ENCODE peak calls at places on chromosomes 7 and 10, in seven cellular contexts. One of them, this sample, is unnamed.

GRCh38 chr7:42219447-42219846 is 17.6 kb downstream of the GLI3 start:
- DNase-seq in LHCN-M2: no peak
- DNase-seq in amygdala: no peak
- DNase-seq in stimulated activated CD4-positive, alpha-beta T cell treated with anti-CD3 and anti-CD28 coated beads, Interleukin-12 subunit alpha, Interleukin-12 subunit beta, amount 100 ng/mL, for 4 hours: no peak
- DNase-seq in NCI-H1092 treated with DMSO at 0.1 percent for 48 hours: no peak
- DNase-seq in AG09319: no peak
- DNase-seq in hepatic stellate cell: no peak
- DNase-seq in this sample: no peak

GRCh38 chr7:39749177-39749576 is 125.8 kb downstream of the RALA start:
- DNase-seq in LHCN-M2: peak
- DNase-seq in amygdala: no peak
- DNase-seq in stimulated activated CD4-positive, alpha-beta T cell treated with anti-CD3 and anti-CD28 coated beads, Interleukin-12 subunit alpha, Interleukin-12 subunit beta, amount 100 ng/mL, for 4 hours: no peak
- DNase-seq in NCI-H1092 treated with DMSO at 0.1 percent for 48 hours: no peak
- DNase-seq in AG09319: no peak
- DNase-seq in hepatic stellate cell: peak
- DNase-seq in this sample: peak

GRCh38 chr7:74094224-74095095 is 10.9 kb downstream of the LIMK1 start:
- DNase-seq in LHCN-M2: peak
- DNase-seq in amygdala: no peak
- DNase-seq in stimulated activated CD4-positive, alpha-beta T cell treated with anti-CD3 and anti-CD28 coated beads, Interleukin-12 subunit alpha, Interleukin-12 subunit beta, amount 100 ng/mL, for 4 hours: peak
- DNase-seq in NCI-H1092 treated with DMSO at 0.1 percent for 48 hours: no peak
- DNase-seq in AG09319: peak
- DNase-seq in hepatic stellate cell: peak
- DNase-seq in this sample: peak

GRCh38 chr7:100411101-100411500 is 17.4 kb downstream of the ZCWPW1 start:
- DNase-seq in LHCN-M2: no peak
- DNase-seq in amygdala: no peak
- DNase-seq in stimulated activated CD4-positive, alpha-beta T cell treated with anti-CD3 and anti-CD28 coated beads, Interleukin-12 subunit alpha, Interleukin-12 subunit beta, amount 100 ng/mL, for 4 hours: no peak
- DNase-seq in NCI-H1092 treated with DMSO at 0.1 percent for 48 hours: no peak
- DNase-seq in AG09319: no peak
- DNase-seq in hepatic stellate cell: no peak
- DNase-seq in this sample: no peak

GRCh38 chr10:17585001-17585400 is 32.2 kb downstream of the HACD1 start:
- DNase-seq in LHCN-M2: no peak
- DNase-seq in amygdala: no peak
- DNase-seq in stimulated activated CD4-positive, alpha-beta T cell treated with anti-CD3 and anti-CD28 coated beads, Interleukin-12 subunit alpha, Interleukin-12 subunit beta, amount 100 ng/mL, for 4 hours: no peak
- DNase-seq in NCI-H1092 treated with DMSO at 0.1 percent for 48 hours: no peak
- DNase-seq in AG09319: no peak
- DNase-seq in hepatic stellate cell: no peak
- DNase-seq in this sample: no peak

GRCh38 chr10:35259769-35260397 is 76.4 kb upstream of the CCNY start:
- DNase-seq in LHCN-M2: peak
- DNase-seq in amygdala: no peak
- DNase-seq in stimulated activated CD4-positive, alpha-beta T cell treated with anti-CD3 and anti-CD28 coated beads, Interleukin-12 subunit alpha, Interleukin-12 subunit beta, amount 100 ng/mL, for 4 hours: no peak
- DNase-seq in NCI-H1092 treated with DMSO at 0.1 percent for 48 hours: no peak
- DNase-seq in AG09319: peak
- DNase-seq in hepatic stellate cell: peak
- DNase-seq in this sample: peak

GRCh38 chr10:30791197-30791611 is 161.7 kb upstream of the LYZL2 start:
- DNase-seq in LHCN-M2: no peak
- DNase-seq in amygdala: no peak
- DNase-seq in stimulated activated CD4-positive, alpha-beta T cell treated with anti-CD3 and anti-CD28 coated beads, Interleukin-12 subunit alpha, Interleukin-12 subunit beta, amount 100 ng/mL, for 4 hours: no peak
- DNase-seq in NCI-H1092 treated with DMSO at 0.1 percent for 48 hours: no peak
- DNase-seq in AG09319: no peak
- DNase-seq in hepatic stellate cell: no peak
- DNase-seq in this sample: no peak

GRCh38 chr10:59830601-59831259 is 75.6 kb downstream of the CCDC6 start:
- DNase-seq in LHCN-M2: peak
- DNase-seq in amygdala: no peak
- DNase-seq in stimulated activated CD4-positive, alpha-beta T cell treated with anti-CD3 and anti-CD28 coated beads, Interleukin-12 subunit alpha, Interleukin-12 subunit beta, amount 100 ng/mL, for 4 hours: no peak
- DNase-seq in NCI-H1092 treated with DMSO at 0.1 percent for 48 hours: peak
- DNase-seq in AG09319: no peak
- DNase-seq in hepatic stellate cell: peak
- DNase-seq in this sample: peak

GRCh38 chr10:61900829-61901783 is at the start of gene ARID5B:
- DNase-seq in LHCN-M2: peak
- DNase-seq in amygdala: peak
- DNase-seq in stimulated activated CD4-positive, alpha-beta T cell treated with anti-CD3 and anti-CD28 coated beads, Interleukin-12 subunit alpha, Interleukin-12 subunit beta, amount 100 ng/mL, for 4 hours: peak
- DNase-seq in NCI-H1092 treated with DMSO at 0.1 percent for 48 hours: peak
- DNase-seq in AG09319: no peak
- DNase-seq in hepatic stellate cell: peak
- DNase-seq in this sample: no peak

GRCh38 chr7:1042161-1042833 is 2.0 kb upstream of the GPR146 start:
- DNase-seq in LHCN-M2: no peak
- DNase-seq in amygdala: no peak
- DNase-seq in stimulated activated CD4-positive, alpha-beta T cell treated with anti-CD3 and anti-CD28 coated beads, Interleukin-12 subunit alpha, Interleukin-12 subunit beta, amount 100 ng/mL, for 4 hours: no peak
- DNase-seq in NCI-H1092 treated with DMSO at 0.1 percent for 48 hours: no peak
- DNase-seq in AG09319: no peak
- DNase-seq in hepatic stellate cell: no peak
- DNase-seq in this sample: no peak

GRCh38 chr7:12157517-12157916 is 53.6 kb upstream of the TMEM106B start:
- DNase-seq in LHCN-M2: no peak
- DNase-seq in amygdala: no peak
- DNase-seq in stimulated activated CD4-positive, alpha-beta T cell treated with anti-CD3 and anti-CD28 coated beads, Interleukin-12 subunit alpha, Interleukin-12 subunit beta, amount 100 ng/mL, for 4 hours: no peak
- DNase-seq in NCI-H1092 treated with DMSO at 0.1 percent for 48 hours: no peak
- DNase-seq in AG09319: no peak
- DNase-seq in hepatic stellate cell: no peak
- DNase-seq in this sample: no peak

GRCh38 chr7:15057272-15057671 is 154.7 kb upstream of the DGKB start:
- DNase-seq in LHCN-M2: no peak
- DNase-seq in amygdala: no peak
- DNase-seq in stimulated activated CD4-positive, alpha-beta T cell treated with anti-CD3 and anti-CD28 coated beads, Interleukin-12 subunit alpha, Interleukin-12 subunit beta, amount 100 ng/mL, for 4 hours: no peak
- DNase-seq in NCI-H1092 treated with DMSO at 0.1 percent for 48 hours: no peak
- DNase-seq in AG09319: no peak
- DNase-seq in hepatic stellate cell: no peak
- DNase-seq in this sample: no peak

GRCh38 chr10:126373137-126373536 is 15.1 kb downstream of the ADAM12 start:
- DNase-seq in LHCN-M2: peak
- DNase-seq in amygdala: no peak
- DNase-seq in stimulated activated CD4-positive, alpha-beta T cell treated with anti-CD3 and anti-CD28 coated beads, Interleukin-12 subunit alpha, Interleukin-12 subunit beta, amount 100 ng/mL, for 4 hours: no peak
- DNase-seq in NCI-H1092 treated with DMSO at 0.1 percent for 48 hours: no peak
- DNase-seq in AG09319: no peak
- DNase-seq in hepatic stellate cell: no peak
- DNase-seq in this sample: no peak

GRCh38 chr10:83965473-83965872 is 173.8 kb upstream of the GHITM start:
- DNase-seq in LHCN-M2: no peak
- DNase-seq in amygdala: no peak
- DNase-seq in stimulated activated CD4-positive, alpha-beta T cell treated with anti-CD3 and anti-CD28 coated beads, Interleukin-12 subunit alpha, Interleukin-12 subunit beta, amount 100 ng/mL, for 4 hours: no peak
- DNase-seq in NCI-H1092 treated with DMSO at 0.1 percent for 48 hours: no peak
- DNase-seq in AG09319: no peak
- DNase-seq in hepatic stellate cell: no peak
- DNase-seq in this sample: no peak

GRCh38 chr7:25696565-25696964 is 455.4 kb upstream of the NFE2L3 start:
- DNase-seq in LHCN-M2: no peak
- DNase-seq in amygdala: no peak
- DNase-seq in stimulated activated CD4-positive, alpha-beta T cell treated with anti-CD3 and anti-CD28 coated beads, Interleukin-12 subunit alpha, Interleukin-12 subunit beta, amount 100 ng/mL, for 4 hours: no peak
- DNase-seq in NCI-H1092 treated with DMSO at 0.1 percent for 48 hours: no peak
- DNase-seq in AG09319: no peak
- DNase-seq in hepatic stellate cell: no peak
- DNase-seq in this sample: no peak

GRCh38 chr7:108246227-108246837 is 116.2 kb upstream of the LAMB4 start:
- DNase-seq in LHCN-M2: peak
- DNase-seq in amygdala: no peak
- DNase-seq in stimulated activated CD4-positive, alpha-beta T cell treated with anti-CD3 and anti-CD28 coated beads, Interleukin-12 subunit alpha, Interleukin-12 subunit beta, amount 100 ng/mL, for 4 hours: no peak
- DNase-seq in NCI-H1092 treated with DMSO at 0.1 percent for 48 hours: no peak
- DNase-seq in AG09319: peak
- DNase-seq in hepatic stellate cell: peak
- DNase-seq in this sample: peak

GRCh38 chr10:122441961-122442360 is 12.5 kb upstream of the ARMS2 start:
- DNase-seq in LHCN-M2: peak
- DNase-seq in amygdala: no peak
- DNase-seq in stimulated activated CD4-positive, alpha-beta T cell treated with anti-CD3 and anti-CD28 coated beads, Interleukin-12 subunit alpha, Interleukin-12 subunit beta, amount 100 ng/mL, for 4 hours: no peak
- DNase-seq in NCI-H1092 treated with DMSO at 0.1 percent for 48 hours: no peak
- DNase-seq in AG09319: no peak
- DNase-seq in hepatic stellate cell: no peak
- DNase-seq in this sample: no peak

GRCh38 chr10:9209105-9209798 is 1154.8 kb downstream of the GATA3 start:
- DNase-seq in LHCN-M2: peak
- DNase-seq in amygdala: peak
- DNase-seq in stimulated activated CD4-positive, alpha-beta T cell treated with anti-CD3 and anti-CD28 coated beads, Interleukin-12 subunit alpha, Interleukin-12 subunit beta, amount 100 ng/mL, for 4 hours: peak
- DNase-seq in NCI-H1092 treated with DMSO at 0.1 percent for 48 hours: peak
- DNase-seq in AG09319: peak
- DNase-seq in hepatic stellate cell: peak
- DNase-seq in this sample: no peak

GRCh38 chr10:114271779-114272167 is 32.7 kb downstream of the VWA2 start:
- DNase-seq in LHCN-M2: peak
- DNase-seq in amygdala: no peak
- DNase-seq in stimulated activated CD4-positive, alpha-beta T cell treated with anti-CD3 and anti-CD28 coated beads, Interleukin-12 subunit alpha, Interleukin-12 subunit beta, amount 100 ng/mL, for 4 hours: no peak
- DNase-seq in NCI-H1092 treated with DMSO at 0.1 percent for 48 hours: no peak
- DNase-seq in AG09319: peak
- DNase-seq in hepatic stellate cell: peak
- DNase-seq in this sample: peak

GRCh38 chr7:55185941-55186609 is 167.3 kb downstream of the EGFR start:
- DNase-seq in LHCN-M2: peak
- DNase-seq in amygdala: no peak
- DNase-seq in stimulated activated CD4-positive, alpha-beta T cell treated with anti-CD3 and anti-CD28 coated beads, Interleukin-12 subunit alpha, Interleukin-12 subunit beta, amount 100 ng/mL, for 4 hours: no peak
- DNase-seq in NCI-H1092 treated with DMSO at 0.1 percent for 48 hours: no peak
- DNase-seq in AG09319: peak
- DNase-seq in hepatic stellate cell: peak
- DNase-seq in this sample: peak

GRCh38 chr10:26556756-26557640 is 118.9 kb downstream of the APBB1IP start:
- DNase-seq in LHCN-M2: peak
- DNase-seq in amygdala: no peak
- DNase-seq in stimulated activated CD4-positive, alpha-beta T cell treated with anti-CD3 and anti-CD28 coated beads, Interleukin-12 subunit alpha, Interleukin-12 subunit beta, amount 100 ng/mL, for 4 hours: no peak
- DNase-seq in NCI-H1092 treated with DMSO at 0.1 percent for 48 hours: peak
- DNase-seq in AG09319: peak
- DNase-seq in hepatic stellate cell: peak
- DNase-seq in this sample: peak

GRCh38 chr7:123143206-123143605 is 56.6 kb downstream of the SLC13A1 start:
- DNase-seq in LHCN-M2: peak
- DNase-seq in amygdala: no peak
- DNase-seq in stimulated activated CD4-positive, alpha-beta T cell treated with anti-CD3 and anti-CD28 coated beads, Interleukin-12 subunit alpha, Interleukin-12 subunit beta, amount 100 ng/mL, for 4 hours: no peak
- DNase-seq in NCI-H1092 treated with DMSO at 0.1 percent for 48 hours: no peak
- DNase-seq in AG09319: no peak
- DNase-seq in hepatic stellate cell: no peak
- DNase-seq in this sample: no peak

GRCh38 chr10:79260803-79261740 is 86.2 kb upstream of the PPIF start:
- DNase-seq in LHCN-M2: no peak
- DNase-seq in amygdala: peak
- DNase-seq in stimulated activated CD4-positive, alpha-beta T cell treated with anti-CD3 and anti-CD28 coated beads, Interleukin-12 subunit alpha, Interleukin-12 subunit beta, amount 100 ng/mL, for 4 hours: no peak
- DNase-seq in NCI-H1092 treated with DMSO at 0.1 percent for 48 hours: peak
- DNase-seq in AG09319: no peak
- DNase-seq in hepatic stellate cell: peak
- DNase-seq in this sample: no peak

GRCh38 chr10:102300289-102300843 is 55.0 kb downstream of the GBF1 start:
- DNase-seq in LHCN-M2: peak
- DNase-seq in amygdala: no peak
- DNase-seq in stimulated activated CD4-positive, alpha-beta T cell treated with anti-CD3 and anti-CD28 coated beads, Interleukin-12 subunit alpha, Interleukin-12 subunit beta, amount 100 ng/mL, for 4 hours: no peak
- DNase-seq in NCI-H1092 treated with DMSO at 0.1 percent for 48 hours: no peak
- DNase-seq in AG09319: no peak
- DNase-seq in hepatic stellate cell: peak
- DNase-seq in this sample: peak

GRCh38 chr7:71348751-71349415 is 216.9 kb downstream of the GALNT17 start:
- DNase-seq in LHCN-M2: no peak
- DNase-seq in amygdala: peak
- DNase-seq in stimulated activated CD4-positive, alpha-beta T cell treated with anti-CD3 and anti-CD28 coated beads, Interleukin-12 subunit alpha, Interleukin-12 subunit beta, amount 100 ng/mL, for 4 hours: no peak
- DNase-seq in NCI-H1092 treated with DMSO at 0.1 percent for 48 hours: no peak
- DNase-seq in AG09319: no peak
- DNase-seq in hepatic stellate cell: no peak
- DNase-seq in this sample: no peak

GRCh38 chr10:13716161-13717071 is 129.7 kb downstream of the PRPF18 start:
- DNase-seq in LHCN-M2: peak
- DNase-seq in amygdala: no peak
- DNase-seq in stimulated activated CD4-positive, alpha-beta T cell treated with anti-CD3 and anti-CD28 coated beads, Interleukin-12 subunit alpha, Interleukin-12 subunit beta, amount 100 ng/mL, for 4 hours: no peak
- DNase-seq in NCI-H1092 treated with DMSO at 0.1 percent for 48 hours: no peak
- DNase-seq in AG09319: no peak
- DNase-seq in hepatic stellate cell: peak
- DNase-seq in this sample: peak

GRCh38 chr7:4048336-4048735 is 633.8 kb upstream of the FOXK1 start:
- DNase-seq in LHCN-M2: no peak
- DNase-seq in amygdala: no peak
- DNase-seq in stimulated activated CD4-positive, alpha-beta T cell treated with anti-CD3 and anti-CD28 coated beads, Interleukin-12 subunit alpha, Interleukin-12 subunit beta, amount 100 ng/mL, for 4 hours: no peak
- DNase-seq in NCI-H1092 treated with DMSO at 0.1 percent for 48 hours: no peak
- DNase-seq in AG09319: no peak
- DNase-seq in hepatic stellate cell: no peak
- DNase-seq in this sample: no peak

GRCh38 chr10:12056758-12057157 is 12.0 kb upstream of the DHTKD1 start:
- DNase-seq in LHCN-M2: no peak
- DNase-seq in amygdala: no peak
- DNase-seq in stimulated activated CD4-positive, alpha-beta T cell treated with anti-CD3 and anti-CD28 coated beads, Interleukin-12 subunit alpha, Interleukin-12 subunit beta, amount 100 ng/mL, for 4 hours: no peak
- DNase-seq in NCI-H1092 treated with DMSO at 0.1 percent for 48 hours: no peak
- DNase-seq in AG09319: no peak
- DNase-seq in hepatic stellate cell: no peak
- DNase-seq in this sample: no peak

GRCh38 chr10:10794776-10795175 is 222.9 kb upstream of the CELF2 start:
- DNase-seq in LHCN-M2: peak
- DNase-seq in amygdala: no peak
- DNase-seq in stimulated activated CD4-positive, alpha-beta T cell treated with anti-CD3 and anti-CD28 coated beads, Interleukin-12 subunit alpha, Interleukin-12 subunit beta, amount 100 ng/mL, for 4 hours: no peak
- DNase-seq in NCI-H1092 treated with DMSO at 0.1 percent for 48 hours: no peak
- DNase-seq in AG09319: peak
- DNase-seq in hepatic stellate cell: no peak
- DNase-seq in this sample: no peak

GRCh38 chr7:74525881-74526280 is 72.2 kb downstream of the GTF2IRD1 start:
- DNase-seq in LHCN-M2: no peak
- DNase-seq in amygdala: no peak
- DNase-seq in stimulated activated CD4-positive, alpha-beta T cell treated with anti-CD3 and anti-CD28 coated beads, Interleukin-12 subunit alpha, Interleukin-12 subunit beta, amount 100 ng/mL, for 4 hours: no peak
- DNase-seq in NCI-H1092 treated with DMSO at 0.1 percent for 48 hours: peak
- DNase-seq in AG09319: no peak
- DNase-seq in hepatic stellate cell: no peak
- DNase-seq in this sample: no peak

GRCh38 chr7:157996359-157997079 is 591.1 kb downstream of the PTPRN2 start:
- DNase-seq in LHCN-M2: no peak
- DNase-seq in amygdala: no peak
- DNase-seq in stimulated activated CD4-positive, alpha-beta T cell treated with anti-CD3 and anti-CD28 coated beads, Interleukin-12 subunit alpha, Interleukin-12 subunit beta, amount 100 ng/mL, for 4 hours: no peak
- DNase-seq in NCI-H1092 treated with DMSO at 0.1 percent for 48 hours: no peak
- DNase-seq in AG09319: no peak
- DNase-seq in hepatic stellate cell: no peak
- DNase-seq in this sample: no peak